ENCODE peak calls at places on chromosome 16, in six cellular contexts. R, N, E, O, I and Z are unnamed samples.
A peak's percentile ranks its signal among the peaks of the same experiment; 100 is the strongest.

GRCh38 chr16:74169687-74170522 is 126.7 kb upstream of the PSMD7 start:
- DNase-seq in I (no peak), R (no peak), O (no peak), E (peak; percentile 1), N (no peak), Z (no peak)

GRCh38 chr16:81808933-81809480 is 29.9 kb downstream of the PLCG2 start:
- DNase-seq in O (no peak), N (no peak), R (no peak), I (no peak), E (no peak), Z (peak; percentile 58)

GRCh38 chr16:81855552-81856153 is 76.6 kb downstream of the PLCG2 start:
- DNase-seq in E (no peak), N (no peak), I (peak; percentile 53), O (no peak), R (no peak), Z (peak; percentile 31)

GRCh38 chr16:25212636-25213035 is 4.1 kb upstream of the AQP8 start:
- DNase-seq in O (no peak), N (no peak), R (no peak), I (no peak), E (no peak), Z (no peak)

GRCh38 chr16:27449434-27450188 is 47.6 kb downstream of the IL21R start:
- DNase-seq in E (no peak), R (no peak), N (no peak), I (no peak), O (no peak), Z (peak; percentile 16)

GRCh38 chr16:11250091-11250785 is 5.8 kb downstream of the SOCS1 start:
- DNase-seq in E (no peak), N (no peak), R (no peak), O (peak; percentile 72), I (peak; percentile 34), Z (no peak)

GRCh38 chr16:17359778-17360177 is 111.0 kb downstream of the XYLT1 start:
- DNase-seq in I (no peak), R (peak; percentile 29), N (no peak), O (no peak), E (no peak), Z (peak; percentile 94)

GRCh38 chr16:74695450-74696422 is 4.9 kb downstream of the MLKL start:
- DNase-seq in E (peak; percentile 92), O (peak; percentile 80), N (peak; percentile 98), R (peak; percentile 94), I (peak; percentile 72), Z (peak; percentile 82)

GRCh38 chr16:80931661-80931984 is 75.1 kb downstream of the CMC2 start:
- DNase-seq in R (no peak), E (peak; percentile 56), N (no peak), I (no peak), O (no peak), Z (no peak)

GRCh38 chr16:30894540-30895368 is 877 bp upstream of the BCL7C start:
- DNase-seq in R (no peak), E (no peak), N (no peak), I (no peak), O (no peak), Z (peak; percentile 12)

GRCh38 chr16:24700549-24701392 is 28.7 kb upstream of the TNRC6A start:
- DNase-seq in R (peak; percentile 28), I (no peak), E (peak; percentile 94), O (no peak), N (peak; percentile 89), Z (no peak)

GRCh38 chr16:72783716-72784320 is 264.1 kb downstream of the ZFHX3 start:
- DNase-seq in I (no peak), E (no peak), R (no peak), N (no peak), O (no peak), Z (peak; percentile 16)

GRCh38 chr16:11794991-11795886 is 1.8 kb downstream of the ZC3H7A start:
- DNase-seq in E (no peak), R (no peak), I (no peak), O (no peak), N (no peak), Z (no peak)

GRCh38 chr16:61792194-61792904 is 243.9 kb downstream of the CDH8 start:
- DNase-seq in I (no peak), R (no peak), N (no peak), E (no peak), O (no peak), Z (no peak)

DNA sequence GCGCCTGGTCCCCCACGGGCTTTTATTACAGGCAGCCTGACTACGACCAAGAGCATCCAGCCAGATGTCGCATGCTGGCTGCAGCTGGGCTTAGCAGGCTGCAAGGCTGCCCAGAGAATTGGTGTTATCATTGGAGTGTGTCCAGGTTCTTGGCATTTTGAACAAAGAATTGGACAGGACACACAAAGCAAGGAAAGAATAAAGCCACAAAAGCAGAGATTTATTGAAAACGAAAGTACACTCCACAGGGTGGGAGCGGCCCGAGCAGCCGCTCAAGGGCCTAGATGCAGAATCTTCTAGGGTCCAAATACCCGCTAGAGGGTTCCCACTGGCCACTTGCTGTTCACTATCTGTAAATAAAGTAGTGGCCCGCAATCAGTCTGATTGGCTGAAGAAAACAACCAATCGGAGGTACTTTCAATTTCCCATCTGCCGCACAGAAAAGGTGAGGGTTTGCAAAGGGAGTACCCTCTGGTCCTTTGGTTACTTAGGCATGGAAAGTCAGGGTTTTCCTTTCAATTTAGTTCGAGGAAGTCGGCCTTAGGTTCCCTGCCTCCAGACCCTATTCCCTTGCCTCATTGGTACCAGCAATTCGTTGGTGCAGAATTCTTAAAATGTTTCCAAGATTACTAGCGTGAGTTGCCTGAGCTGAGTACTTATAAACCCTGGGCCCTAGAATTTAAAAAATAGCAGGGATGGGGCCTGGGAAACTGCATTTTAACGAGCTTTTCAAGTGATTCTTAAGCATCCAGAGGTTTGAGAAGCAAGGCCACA is 38.5 kb upstream of the CNEP1R1 start:
- DNase-seq in E (peak; percentile 82), I (no peak), O (no peak), R (peak; percentile 16), N (no peak), Z (no peak)
- TF ChIP-seq MAX in E (no peak), I (no peak), O (no peak), R (no peak), N (no peak), Z (no peak)

DNA sequence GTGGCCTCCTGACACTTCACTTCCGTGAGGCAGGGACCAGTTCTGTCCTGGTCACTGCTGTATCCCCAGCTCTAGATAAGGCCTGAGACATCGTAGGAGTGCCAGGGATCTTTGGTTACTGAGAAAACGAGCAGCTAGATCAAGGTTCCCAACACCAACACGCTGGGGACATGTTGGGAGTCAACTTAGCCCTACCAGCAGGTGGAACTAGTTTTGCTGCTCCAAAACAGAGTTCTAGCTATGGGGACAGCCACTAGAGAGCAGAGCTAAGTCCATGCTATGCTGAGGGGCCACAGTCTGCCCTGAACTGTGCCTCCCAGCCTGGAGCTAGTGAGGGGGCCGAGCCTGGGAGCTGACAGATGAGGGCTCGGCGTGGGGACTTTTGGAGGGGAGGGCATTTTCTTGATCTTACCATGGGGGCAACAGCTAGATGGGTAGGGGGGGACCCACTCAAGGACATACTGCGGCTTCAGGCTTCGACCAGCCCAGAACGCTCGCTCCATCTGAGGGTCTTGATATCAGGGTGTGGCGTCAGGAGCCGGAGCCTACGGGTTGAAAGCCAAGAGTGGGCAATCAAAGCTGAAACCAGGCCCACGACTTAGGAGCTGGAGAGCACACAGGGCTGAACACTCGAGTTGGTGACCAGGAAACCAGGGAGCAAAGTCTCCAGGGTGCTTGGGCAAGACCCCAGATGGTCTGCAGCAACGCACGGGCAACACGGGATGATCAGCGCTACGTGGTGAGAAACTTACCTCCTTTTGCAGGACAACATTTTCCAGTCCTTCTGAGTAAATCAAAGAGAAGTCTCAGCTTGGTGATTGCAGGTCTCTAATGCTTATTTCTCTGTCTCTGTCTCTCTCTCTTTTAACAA is 13.4 kb downstream of the SNX20 start:
- DNase-seq in N (no peak), I (no peak), R (no peak), E (no peak), O (no peak), Z (peak; percentile 57)
- TF ChIP-seq CTCF in N (no peak), I (no peak), R (no peak), E (no peak), O (peak; percentile 54), Z (no peak)

GRCh38 chr16:47426806-47427205 is 34.1 kb downstream of the ITFG1 start:
- DNase-seq in I (no peak), E (no peak), N (no peak), R (no peak), O (no peak), Z (no peak)

DNA sequence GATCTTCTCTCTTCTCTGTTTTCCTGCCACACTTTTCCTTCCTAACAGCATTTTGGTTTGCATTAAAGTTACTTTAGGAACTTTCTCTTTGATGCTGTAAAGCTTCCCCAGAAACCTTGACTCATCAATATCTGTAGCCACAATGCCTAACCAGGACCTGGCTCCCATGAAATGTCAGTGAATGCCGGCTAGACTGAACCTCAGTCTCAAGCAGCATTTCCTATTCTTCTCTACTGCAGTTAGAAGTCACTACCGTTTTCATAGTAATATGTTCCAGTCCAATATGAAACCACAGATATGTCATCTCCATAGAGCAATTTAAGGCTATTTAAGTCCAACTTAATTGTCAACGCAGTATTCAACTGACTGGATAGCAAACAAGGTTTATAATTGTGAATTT is 28.9 kb downstream of the ITFG1 start:
- DNase-seq in N (no peak), E (no peak), I (no peak), R (no peak), O (no peak), Z (no peak)
- TF ChIP-seq MAX in N (no peak), E (no peak), I (no peak), R (no peak), O (no peak), Z (no peak)

DNA sequence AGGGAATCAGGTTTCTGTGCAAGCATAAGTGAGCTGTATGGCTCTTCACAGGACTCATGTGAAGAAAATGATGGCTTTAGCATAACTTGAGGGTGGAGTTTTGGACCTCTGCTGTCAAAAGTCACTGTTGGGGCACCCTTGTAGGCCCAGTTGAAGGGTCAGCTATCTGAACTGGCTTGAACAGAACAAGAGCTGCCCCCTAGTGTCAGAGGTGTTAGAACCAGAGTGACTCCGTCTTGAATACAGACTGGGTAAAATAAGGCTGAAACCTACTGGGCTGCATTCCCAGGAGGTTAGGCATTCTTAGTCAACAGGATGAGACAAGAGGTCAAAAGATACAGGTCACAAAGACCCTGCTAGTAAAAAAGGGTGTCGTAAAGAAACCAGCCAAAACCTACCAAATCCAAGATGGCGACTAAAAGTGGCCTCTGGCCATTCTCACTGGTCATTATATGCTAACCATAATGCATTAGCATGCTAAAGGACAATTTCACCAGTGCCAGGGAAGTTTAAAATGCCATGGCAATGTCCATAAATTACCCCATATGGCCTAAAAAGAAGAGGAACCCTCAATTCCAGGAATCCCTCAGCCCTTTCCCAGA is 484.0 kb upstream of the ERCC4 start:
- DNase-seq in N (no peak), R (no peak), I (no peak), O (peak; percentile 50), E (no peak), Z (peak; percentile 8)
- TF ChIP-seq CTCF in N (no peak), R (no peak), I (peak; percentile 18), O (peak; percentile 51), E (no peak), Z (peak; percentile 16)

GRCh38 chr16:86751081-86752030 is 173.0 kb downstream of the FOXL1 start:
- DNase-seq in R (no peak), N (no peak), E (peak; percentile 86), I (no peak), O (no peak), Z (peak; percentile 27)
- TF ChIP-seq MAX in R (peak; percentile 49), N (no peak), E (peak; percentile 42), I (no peak), O (no peak), Z (no peak)

GRCh38 chr16:20385844-20386832 is 18.4 kb downstream of the PDILT start:
- DNase-seq in N (peak; percentile 65), I (peak; percentile 87), O (peak; percentile 89), E (peak; percentile 40), R (peak; percentile 61), Z (peak; percentile 47)
- TF ChIP-seq CTCF in N (peak; percentile 67), I (peak; percentile 79), O (peak; percentile 73), E (peak; percentile 80), R (peak; percentile 84), Z (peak; percentile 80)

GRCh38 chr16:66934138-66934838 is at the start of gene CIAO2B:
- DNase-seq in I (peak; percentile 76), N (peak; percentile 91), E (peak; percentile 87), R (peak; percentile 95), O (peak; percentile 83), Z (peak; percentile 91)
- TF ChIP-seq MAX in I (peak; percentile 81), N (peak; percentile 93), E (peak; percentile 38), R (peak; percentile 89), O (peak; percentile 78), Z (peak; percentile 65)